ENCODE peak calls at places on chromosome 11, in seven cellular contexts. O is epithelial cell of esophagus, T is progenitor cell of endocrine pancreas, B is pancreas, M is HuH-7, X is neural progenitor cell, V is H7. C is an unnamed sample.

GRCh38 chr11:104946907-104947306 is 21.5 kb downstream of the CASP4 start:
- DNase-seq in O (peak), T (no peak), B (peak), M (peak), X (peak), V (peak), C (peak)

GRCh38 chr11:65435330-65435931 is 12.8 kb downstream of the NEAT1 start:
- DNase-seq in O (no peak), T (no peak), B (peak), M (no peak), X (no peak), V (no peak), C (peak)

GRCh38 chr11:15170698-15171097 is 56.0 kb downstream of the INSC start:
- DNase-seq in O (peak), T (no peak), B (no peak), M (no peak), X (no peak), V (no peak), C (peak)

GRCh38 chr11:86117706-86118050 is 48.8 kb upstream of the PICALM start:
- DNase-seq in O (peak), T (no peak), B (no peak), M (no peak), X (no peak), V (no peak), C (peak)

GRCh38 chr11:125062931-125063428 is at the start of gene SLC37A2:
- DNase-seq in O (peak), T (peak), B (peak), M (peak), X (peak), V (peak), C (peak)

GRCh38 chr11:3022982-3023381 is 30.9 kb upstream of the NAP1L4 start:
- DNase-seq in O (peak), T (no peak), B (no peak), M (no peak), X (no peak), V (no peak), C (peak)

GRCh38 chr11:69658606-69659450 is 16.3 kb downstream of the LTO1 start:
- DNase-seq in O (no peak), T (no peak), B (no peak), M (no peak), X (no peak), V (no peak), C (no peak)

GRCh38 chr11:118304227-118304808 is at the start of gene CD3E:
- DNase-seq in O (no peak), T (no peak), B (no peak), M (no peak), X (no peak), V (no peak), C (no peak)

GRCh38 chr11:72039108-72039850 is 40.6 kb downstream of the IL18BP start:
- DNase-seq in O (no peak), T (no peak), B (peak), M (no peak), X (no peak), V (no peak), C (no peak)

GRCh38 chr11:129077191-129077590 is 114.9 kb downstream of the ARHGAP32 start:
- DNase-seq in O (peak), T (no peak), B (no peak), M (no peak), X (no peak), V (no peak), C (no peak)

GRCh38 chr11:35335226-35335625 is 84.1 kb downstream of the SLC1A2 start:
- DNase-seq in O (peak), T (no peak), B (no peak), M (no peak), X (no peak), V (no peak), C (peak)

GRCh38 chr11:119509969-119510401 is 87.0 kb upstream of the THY1 start:
- DNase-seq in O (peak), T (no peak), B (no peak), M (no peak), X (no peak), V (no peak), C (peak)

GRCh38 chr11:37512156-37512780 is 914.2 kb upstream of the RAG2 start:
- DNase-seq in O (peak), T (no peak), B (no peak), M (no peak), X (no peak), V (no peak), C (peak)

GRCh38 chr11:96329419-96329818 is 13.6 kb downstream of the MAML2 start:
- DNase-seq in O (no peak), T (no peak), B (no peak), M (no peak), X (no peak), V (no peak), C (no peak)

GRCh38 chr11:73330569-73331093 is 22.6 kb downstream of the ARHGEF17 start:
- DNase-seq in O (no peak), T (no peak), B (no peak), M (peak), X (peak), V (peak), C (no peak)

GRCh38 chr11:117638913-117639543 is 158.0 kb downstream of the DSCAML1 start:
- DNase-seq in O (no peak), T (no peak), B (no peak), M (no peak), X (no peak), V (no peak), C (no peak)

GRCh38 chr11:45810431-45811108 is 5.6 kb downstream of the SLC35C1 start:
- DNase-seq in O (no peak), T (no peak), B (no peak), M (no peak), X (no peak), V (no peak), C (no peak)

GRCh38 chr11:77107950-77108349 is 5.3 kb downstream of the OMP start:
- DNase-seq in O (peak), T (no peak), B (peak), M (no peak), X (no peak), V (no peak), C (peak)

GRCh38 chr11:72263363-72263762 is 19.4 kb upstream of the PHOX2A start:
- DNase-seq in O (peak), T (no peak), B (no peak), M (no peak), X (no peak), V (no peak), C (peak)

GRCh38 chr11:133964946-133965632 is 8.3 kb upstream of the IGSF9B start:
- DNase-seq in O (no peak), T (no peak), B (no peak), M (no peak), X (no peak), V (no peak), C (peak)

GRCh38 chr11:324131-324530 is 3.5 kb upstream of the IFITM3 start:
- DNase-seq in O (no peak), T (no peak), B (no peak), M (no peak), X (no peak), V (peak), C (no peak)

GRCh38 chr11:10784229-10785145 is 24.2 kb downstream of the EIF4G2 start:
- DNase-seq in O (no peak), T (no peak), B (no peak), M (no peak), X (peak), V (no peak), C (peak)

GRCh38 chr11:1377231-1377780 is 12.4 kb upstream of the BRSK2 start:
- DNase-seq in O (no peak), T (no peak), B (no peak), M (no peak), X (no peak), V (peak), C (no peak)

GRCh38 chr11:8694137-8694536 is 11.5 kb downstream of the RPL27A start:
- DNase-seq in O (no peak), T (no peak), B (no peak), M (no peak), X (no peak), V (no peak), C (no peak)

GRCh38 chr11:119797736-119798135 is 68.7 kb upstream of the NECTIN1 start:
- DNase-seq in O (no peak), T (no peak), B (no peak), M (no peak), X (peak), V (peak), C (no peak)

GRCh38 chr11:126518130-126518995 is 162.9 kb downstream of the ST3GAL4 start:
- DNase-seq in O (no peak), T (no peak), B (no peak), M (no peak), X (no peak), V (no peak), C (no peak)

GRCh38 chr11:60971520-60971919 is at the start of gene CD6:
- DNase-seq in O (no peak), T (no peak), B (no peak), M (no peak), X (no peak), V (no peak), C (no peak)

GRCh38 chr11:59158206-59159068 is 13.5 kb upstream of the DTX4 start:
- DNase-seq in O (peak), T (peak), B (peak), M (peak), X (peak), V (peak), C (peak)

C was measured in bronchial epithelial cell.